ENCODE peak calls at places on chromosomes 11 and 22, in ten cellular contexts. T, V, S, W, E, O, B, Q, M and A are unnamed samples.

GRCh38 chr11:10325398-10326079 is 20.7 kb downstream of the ADM start:
- DNase-seq in T (no peak), V (peak; percentile 40), S (peak; percentile 70), W (no peak), E (no peak), O (no peak), B (peak; percentile 85), Q (no peak), M (no peak), A (no peak)

GRCh38 chr11:123628936-123629683 is 25.3 kb downstream of the SCN3B start:
- DNase-seq in T (no peak), V (peak; percentile 39), S (no peak), W (no peak), E (peak; percentile 3), O (no peak), B (peak; percentile 64), Q (no peak), M (peak; percentile 78), A (no peak)

GRCh38 chr11:69215784-69216415 is 60.2 kb downstream of the SMIM38 start:
- DNase-seq in T (no peak), V (peak; percentile 65), S (no peak), W (no peak), E (no peak), O (no peak), B (peak; percentile 21), Q (peak; percentile 12), M (no peak), A (no peak)

GRCh38 chr11:10926801-10927200 is 68.9 kb upstream of the ZBED5 start:
- DNase-seq in T (no peak), V (peak; percentile 90), S (no peak), W (no peak), E (no peak), O (no peak), B (peak; percentile 77), Q (no peak), M (no peak), A (no peak)

GRCh38 chr11:27350503-27350902 is 12.5 kb downstream of the CCDC34 start:
- DNase-seq in T (no peak), V (no peak), S (no peak), W (no peak), E (no peak), O (no peak), B (no peak), Q (no peak), M (no peak), A (no peak)

GRCh38 chr11:1260023-1260501 is 37.2 kb downstream of the MUC5B start:
- DNase-seq in T (peak; percentile 33), V (peak; percentile 48), S (no peak), W (no peak), E (peak; percentile 10), O (no peak), B (peak; percentile 20), Q (peak; percentile 44), M (no peak), A (no peak)

GRCh38 chr22:38261478-38261803 is 11.4 kb downstream of the TMEM184B start:
- DNase-seq in T (no peak), V (no peak), S (no peak), W (peak; percentile 62), E (no peak), O (no peak), B (no peak), Q (no peak), M (no peak), A (no peak)

GRCh38 chr11:19122966-19123615 is 6.1 kb downstream of the ZDHHC13 start:
- DNase-seq in T (no peak), V (no peak), S (no peak), W (no peak), E (no peak), O (no peak), B (no peak), Q (no peak), M (no peak), A (no peak)

GRCh38 chr11:120564573-120565301 is 53.2 kb downstream of the GRIK4 start:
- DNase-seq in T (peak; percentile 46), V (no peak), S (no peak), W (peak; percentile 74), E (peak; percentile 69), O (no peak), B (peak; percentile 45), Q (no peak), M (no peak), A (no peak)

GRCh38 chr11:75233688-75234295 is 6.8 kb upstream of the TPBGL start:
- DNase-seq in T (no peak), V (peak; percentile 77), S (no peak), W (peak; percentile 92), E (peak; percentile 37), O (no peak), B (peak; percentile 59), Q (no peak), M (no peak), A (no peak)

GRCh38 chr11:12893787-12894672 is 115.1 kb upstream of the RASSF10 start:
- DNase-seq in T (peak; percentile 40), V (peak; percentile 67), S (no peak), W (peak; percentile 73), E (peak; percentile 72), O (peak; percentile 24), B (peak; percentile 68), Q (peak; percentile 54), M (peak; percentile 82), A (no peak)

GRCh38 chr11:9982796-9983579 is 311.0 kb downstream of the SBF2 start:
- DNase-seq in T (no peak), V (peak; percentile 85), S (no peak), W (peak; percentile 32), E (no peak), O (no peak), B (peak; percentile 46), Q (no peak), M (no peak), A (no peak)

GRCh38 chr11:68297494-68297811 is 14.9 kb upstream of the LRP5 start:
- DNase-seq in T (no peak), V (no peak), S (no peak), W (no peak), E (no peak), O (no peak), B (no peak), Q (no peak), M (no peak), A (no peak)

GRCh38 chr11:10407055-10407454 is 48.0 kb upstream of the AMPD3 start:
- DNase-seq in T (no peak), V (peak; percentile 93), S (no peak), W (no peak), E (no peak), O (no peak), B (peak; percentile 86), Q (no peak), M (no peak), A (no peak)

GRCh38 chr22:49026476-49027121 is 801.1 kb downstream of the BRD1 start:
- DNase-seq in T (no peak), V (no peak), S (no peak), W (peak; percentile 45), E (no peak), O (no peak), B (no peak), Q (no peak), M (no peak), A (no peak)

GRCh38 chr11:2094354-2095197 is 44.6 kb downstream of the IGF2 start:
- DNase-seq in T (no peak), V (no peak), S (no peak), W (no peak), E (no peak), O (no peak), B (no peak), Q (peak; percentile 25), M (peak; percentile 50), A (no peak)

GRCh38 chr11:22177186-22177585 is 15.7 kb upstream of the ANO5 start:
- DNase-seq in T (no peak), V (no peak), S (no peak), W (no peak), E (no peak), O (no peak), B (no peak), Q (no peak), M (no peak), A (no peak)

GRCh38 chr22:38167988-38168407 is 13.6 kb downstream of the PLA2G6 start:
- DNase-seq in T (no peak), V (no peak), S (no peak), W (no peak), E (peak; percentile 95), O (no peak), B (no peak), Q (no peak), M (peak; percentile 68), A (no peak)

GRCh38 chr11:107043242-107043991 is 25.1 kb upstream of the GUCY1A2 start:
- DNase-seq in T (no peak), V (peak; percentile 81), S (peak; percentile 86), W (no peak), E (no peak), O (no peak), B (peak; percentile 92), Q (no peak), M (no peak), A (no peak)

GRCh38 chr11:57358543-57358961 is 20.4 kb downstream of the P2RX3 start:
- DNase-seq in T (no peak), V (peak; percentile 40), S (no peak), W (no peak), E (no peak), O (no peak), B (no peak), Q (no peak), M (no peak), A (no peak)

GRCh38 chr11:47185305-47186075 is 744 bp downstream of the PACSIN3 start:
- DNase-seq in T (no peak), V (peak; percentile 84), S (no peak), W (peak; percentile 84), E (peak; percentile 87), O (no peak), B (peak; percentile 81), Q (no peak), M (peak; percentile 88), A (no peak)

GRCh38 chr11:1874406-1875092 is 17.1 kb downstream of the PRR33 start:
- DNase-seq in T (no peak), V (no peak), S (no peak), W (no peak), E (no peak), O (no peak), B (no peak), Q (no peak), M (peak; percentile 66), A (no peak)

GRCh38 chr11:32176223-32176811 is 85.4 kb downstream of the RCN1 start:
- DNase-seq in T (peak; percentile 84), V (peak; percentile 91), S (peak; percentile 10), W (peak; percentile 86), E (peak; percentile 82), O (peak; percentile 72), B (peak; percentile 83), Q (peak; percentile 71), M (peak; percentile 79), A (peak; percentile 56)

GRCh38 chr22:47850644-47851151 is 1088.2 kb downstream of the TBC1D22A start:
- DNase-seq in T (no peak), V (peak; percentile 38), S (no peak), W (peak; percentile 50), E (peak; percentile 57), O (no peak), B (no peak), Q (no peak), M (no peak), A (no peak)